ENCODE peak calls at places on chromosome 4, in nine cellular contexts. H is aorta; G is fibroblast of pulmonary artery; I is effector memory CD4-positive, alpha-beta T cell; M is AG10803; R is lower leg skin; A is fibroblast of mammary gland; O is HCT116; E is cardiac muscle cell. J is an unnamed sample.
A peak's percentile ranks its signal among the peaks of the same experiment; 100 is the strongest.

GRCh38 chr4:59608466-59608865 is 1591.7 kb upstream of the ADGRL3 start:
- DNase-seq in H (no peak), O (no peak), M (peak; percentile 5), R (no peak), I (no peak), G (peak; percentile 31), A (peak; percentile 37), E (no peak), J (peak; percentile 38)

GRCh38 chr4:25061602-25062001 is 30.9 kb upstream of the LGI2 start:
- DNase-seq in R (no peak), A (no peak), H (no peak), O (no peak), I (no peak), E (no peak), G (no peak), M (no peak), J (no peak)

GRCh38 chr4:10666616-10667015 is 18.0 kb downstream of the CLNK start:
- DNase-seq in M (no peak), A (no peak), E (no peak), R (no peak), O (no peak), H (no peak), I (no peak), G (no peak), J (no peak)

GRCh38 chr4:55012363-55013255 is 112.8 kb downstream of the KDR start:
- DNase-seq in M (no peak), G (no peak), O (no peak), E (no peak), A (no peak), I (no peak), R (no peak), H (no peak), J (no peak)

GRCh38 chr4:183173580-183174526 is 74.8 kb downstream of the WWC2 start:
- DNase-seq in G (peak; percentile 38), R (no peak), H (no peak), A (peak; percentile 34), E (no peak), O (no peak), M (peak; percentile 58), I (no peak), J (peak; percentile 63)

GRCh38 chr4:98290511-98290910 is 29.3 kb downstream of the RAP1GDS1 start:
- DNase-seq in M (peak; percentile 92), I (no peak), G (peak; percentile 67), H (no peak), O (no peak), R (no peak), A (peak; percentile 8), E (no peak), J (peak; percentile 93)

GRCh38 chr4:138669479-138670165 is 346.0 kb upstream of the NOCT start:
- DNase-seq in I (no peak), O (no peak), A (peak; percentile 84), R (no peak), G (peak; percentile 53), M (no peak), H (no peak), E (no peak), J (peak; percentile 84)

GRCh38 chr4:89722517-89722916 is 114.4 kb downstream of the SNCA start:
- DNase-seq in A (no peak), H (no peak), M (no peak), O (no peak), G (no peak), R (no peak), E (no peak), I (no peak), J (no peak)

GRCh38 chr4:163866728-163867313 is 372.3 kb downstream of the TMA16 start:
- DNase-seq in O (no peak), I (no peak), H (no peak), E (no peak), A (peak; percentile 79), G (no peak), R (no peak), M (no peak), J (no peak)

DNA sequence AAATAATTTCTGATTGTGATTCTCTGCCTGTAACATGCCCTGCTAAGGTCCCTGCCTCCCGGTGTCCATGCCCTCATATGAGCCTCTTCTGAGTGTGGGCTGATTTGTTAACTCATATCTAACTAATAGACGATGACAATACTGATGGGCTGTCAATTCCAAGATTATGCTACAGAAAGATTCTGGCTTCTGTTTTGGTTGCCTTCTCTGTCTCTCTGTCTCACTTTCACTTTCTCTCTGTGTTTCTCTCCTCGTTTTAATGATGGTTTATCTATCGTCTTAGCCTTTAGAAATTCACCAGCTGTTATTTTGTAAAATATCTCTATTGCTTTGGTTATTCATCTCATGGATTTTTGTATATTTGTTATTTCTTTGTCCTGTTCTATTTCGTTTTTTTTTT is 312.5 kb upstream of the ANXA10 start:
- DNase-seq in I (no peak), E (no peak), A (no peak), H (no peak), R (no peak), G (peak; percentile 14), M (no peak), O (no peak), J (peak; percentile 22)
- H3K4me3 ChIP-seq in I (no peak overlapping the region), E (no peak overlapping the region), A (no peak overlapping the region), H (no peak overlapping the region), R (no peak overlapping the region), G (peak overlapping the region; percentile 49), M (no peak overlapping the region), O (no peak overlapping the region), J (peak overlapping the region; percentile 49)

GRCh38 chr4:23891064-23891421 is 1.2 kb upstream of the PPARGC1A start:
- DNase-seq in I (no peak), H (no peak), A (no peak), O (no peak), M (no peak), E (no peak), G (no peak), R (no peak), J (no peak)
- H3K4me3 ChIP-seq in I (no peak overlapping the region), H (peak overlapping the region; percentile 92), A (no peak overlapping the region), O (no peak overlapping the region), M (no peak overlapping the region), E (peak overlapping the region; percentile 63), G (no peak overlapping the region), R (no peak overlapping the region), J (no peak overlapping the region)

GRCh38 chr4:85779165-85779564 is 304.2 kb downstream of the ARHGAP24 start:
- DNase-seq in R (no peak), E (no peak), H (no peak), A (peak; percentile 83), O (no peak), I (no peak), M (peak; percentile 53), G (peak; percentile 81), J (peak; percentile 65)
- H3K4me3 ChIP-seq in R (no peak overlapping the region), E (no peak overlapping the region), H (peak overlapping the region; percentile 98), A (peak overlapping the region; percentile 69), O (no peak overlapping the region), I (no peak overlapping the region), M (peak overlapping the region; percentile 58), G (peak overlapping the region; percentile 72), J (peak overlapping the region; percentile 67)

GRCh38 chr4:169662226-169662625 is 41.8 kb downstream of the CLCN3 start:
- DNase-seq in H (no peak), G (no peak), M (no peak), R (no peak), I (no peak), A (peak; percentile 25), O (no peak), E (no peak), J (no peak)
- H3K4me3 ChIP-seq in H (no peak overlapping the region), G (no peak overlapping the region), M (no peak overlapping the region), R (no peak overlapping the region), I (no peak overlapping the region), A (no peak overlapping the region), O (no peak overlapping the region), E (peak overlapping the region; percentile 47), J (no peak overlapping the region)

DNA sequence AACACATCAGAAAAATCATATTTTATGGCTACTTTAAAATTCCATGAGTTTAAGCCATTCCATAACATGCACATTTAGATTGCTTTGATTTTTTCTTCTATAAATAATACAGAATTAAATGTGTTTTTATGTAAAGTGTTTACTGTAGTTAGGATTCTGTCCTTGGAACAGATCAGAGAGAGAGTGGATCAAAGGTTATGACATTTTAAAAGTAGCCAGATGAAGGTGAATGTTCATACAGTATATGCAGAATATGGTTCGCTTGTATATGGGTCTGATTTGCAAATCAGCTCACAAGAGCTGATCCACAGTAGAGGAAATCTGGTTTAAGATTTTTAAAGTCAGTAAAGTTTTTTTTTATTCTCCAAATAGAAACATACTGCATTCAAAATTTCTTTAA is 7.2 kb upstream of the PALLD start:
- DNase-seq in I (no peak), H (no peak), A (no peak), R (no peak), O (no peak), G (no peak), E (no peak), M (no peak), J (no peak)
- H3K4me3 ChIP-seq in I (no peak overlapping the region), H (no peak overlapping the region), A (no peak overlapping the region), R (no peak overlapping the region), O (no peak overlapping the region), G (no peak overlapping the region), E (no peak overlapping the region), M (no peak overlapping the region), J (no peak overlapping the region)

GRCh38 chr4:43607827-43608461 is 715.4 kb downstream of the GRXCR1 start:
- DNase-seq in I (no peak), E (no peak), M (no peak), R (no peak), A (no peak), G (no peak), O (no peak), H (no peak), J (no peak)

DNA sequence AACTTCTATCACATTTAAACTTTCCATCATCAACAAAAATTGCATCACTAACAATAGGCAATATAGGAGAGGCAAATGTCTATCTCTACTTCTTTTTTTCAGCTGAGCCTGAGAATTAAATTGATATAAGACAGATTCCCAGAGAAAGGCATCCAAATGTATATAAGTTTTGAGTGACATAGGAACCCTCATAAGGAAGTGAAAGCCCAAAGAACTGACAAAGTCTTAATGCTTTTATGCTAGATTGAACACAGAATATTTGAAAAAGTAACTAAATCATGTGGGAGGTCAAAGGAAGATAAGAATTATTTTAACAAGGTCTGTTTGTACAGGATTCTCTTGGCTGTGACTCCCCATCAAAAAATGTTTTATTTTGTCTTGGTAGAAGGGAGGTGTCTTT is 714.9 kb downstream of the GRXCR1 start:
- DNase-seq in R (no peak), H (no peak), G (no peak), E (no peak), M (no peak), A (no peak), I (no peak), O (no peak), J (no peak)
- H3K4me3 ChIP-seq in R (no peak overlapping the region), H (no peak overlapping the region), G (no peak overlapping the region), E (no peak overlapping the region), M (no peak overlapping the region), A (no peak overlapping the region), I (no peak overlapping the region), O (no peak overlapping the region), J (no peak overlapping the region)

GRCh38 chr4:161554372-161554990 is 609.3 kb downstream of the FSTL5 start:
- DNase-seq in A (peak; percentile 14), M (peak; percentile 20), I (no peak), E (no peak), R (no peak), H (no peak), O (no peak), G (peak; percentile 31), J (no peak)
- H3K4me3 ChIP-seq in A (no peak overlapping the region), M (no peak overlapping the region), I (no peak overlapping the region), E (no peak overlapping the region), R (no peak overlapping the region), H (no peak overlapping the region), O (peak overlapping the region; percentile 4), G (no peak overlapping the region), J (no peak overlapping the region)

DNA sequence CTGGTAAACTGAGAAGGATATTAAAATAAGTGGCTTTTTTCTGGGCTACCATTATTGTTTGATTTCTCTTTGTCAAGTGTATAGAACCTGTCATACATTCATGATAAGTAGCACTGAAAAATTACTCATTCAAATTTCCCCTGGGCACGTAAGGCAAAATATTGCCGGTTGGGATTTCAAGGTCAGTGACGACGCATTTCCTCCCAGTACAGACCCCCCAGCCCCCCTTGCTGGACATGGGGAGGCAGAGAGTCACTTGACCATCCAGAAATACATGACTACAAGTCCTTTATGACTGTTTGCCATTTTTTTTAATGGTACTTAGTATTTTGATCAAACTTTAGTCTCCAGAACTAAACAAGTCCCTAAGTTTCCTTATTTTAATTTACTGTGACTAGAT is 6.8 kb upstream of the MND1 start:
- DNase-seq in E (no peak), G (no peak), R (no peak), M (no peak), I (no peak), H (no peak), A (no peak), O (no peak), J (no peak)
- H3K4me3 ChIP-seq in E (no peak overlapping the region), G (no peak overlapping the region), R (no peak overlapping the region), M (no peak overlapping the region), I (no peak overlapping the region), H (no peak overlapping the region), A (no peak overlapping the region), O (no peak overlapping the region), J (no peak overlapping the region)